ENCODE peak calls at places on chromosomes 16 and 17, in nine cellular contexts. One of them, this sample, is unnamed.

GRCh38 chr16:81313731-81314602 is 795 bp upstream of the GAN start:
- DNase-seq in AML-193: no peak
- DNase-seq in activated CD4-positive, alpha-beta T cell treated with anti-CD3 and anti-CD28 coated beads for 48 hours: no peak
- DNase-seq in dorsolateral prefrontal cortex: no peak
- DNase-seq in CD8-positive, alpha-beta T cell: no peak
- DNase-seq in NCI-H510A treated with DMSO at 0.1 percent for 48 hours: no peak
- DNase-seq in MM.1S: no peak
- DNase-seq in CD8-positive, alpha-beta memory T cell: no peak
- DNase-seq in GM19239: no peak
- DNase-seq in this sample: no peak

GRCh38 chr17:77393867-77394539 is 253.2 kb downstream of the SEC14L1 start:
- DNase-seq in AML-193: no peak
- DNase-seq in MM.1S: no peak
- DNase-seq in GM19239: no peak
- DNase-seq in CD8-positive, alpha-beta memory T cell: no peak
- DNase-seq in dorsolateral prefrontal cortex: no peak
- DNase-seq in activated CD4-positive, alpha-beta T cell treated with anti-CD3 and anti-CD28 coated beads for 48 hours: no peak
- DNase-seq in CD8-positive, alpha-beta T cell: no peak
- DNase-seq in NCI-H510A treated with DMSO at 0.1 percent for 48 hours: no peak
- DNase-seq in this sample: no peak

GRCh38 chr17:51056813-51057510 is 63.7 kb downstream of the SPAG9 start:
- DNase-seq in MM.1S: peak
- DNase-seq in dorsolateral prefrontal cortex: no peak
- DNase-seq in NCI-H510A treated with DMSO at 0.1 percent for 48 hours: peak
- DNase-seq in CD8-positive, alpha-beta memory T cell: peak
- DNase-seq in CD8-positive, alpha-beta T cell: no peak
- DNase-seq in AML-193: peak
- DNase-seq in GM19239: peak
- DNase-seq in activated CD4-positive, alpha-beta T cell treated with anti-CD3 and anti-CD28 coated beads for 48 hours: no peak
- DNase-seq in this sample: no peak

GRCh38 chr17:57976594-57976993 is 11.5 kb downstream of the VEZF1 start:
- DNase-seq in NCI-H510A treated with DMSO at 0.1 percent for 48 hours: no peak
- DNase-seq in AML-193: no peak
- DNase-seq in activated CD4-positive, alpha-beta T cell treated with anti-CD3 and anti-CD28 coated beads for 48 hours: no peak
- DNase-seq in CD8-positive, alpha-beta T cell: no peak
- DNase-seq in GM19239: no peak
- DNase-seq in MM.1S: no peak
- DNase-seq in dorsolateral prefrontal cortex: no peak
- DNase-seq in CD8-positive, alpha-beta memory T cell: no peak
- DNase-seq in this sample: no peak

GRCh38 chr17:15123593-15124590 is 141.2 kb downstream of the PMP22 start:
- DNase-seq in MM.1S: no peak
- DNase-seq in AML-193: no peak
- DNase-seq in activated CD4-positive, alpha-beta T cell treated with anti-CD3 and anti-CD28 coated beads for 48 hours: no peak
- DNase-seq in CD8-positive, alpha-beta memory T cell: no peak
- DNase-seq in NCI-H510A treated with DMSO at 0.1 percent for 48 hours: no peak
- DNase-seq in CD8-positive, alpha-beta T cell: no peak
- DNase-seq in dorsolateral prefrontal cortex: no peak
- DNase-seq in GM19239: no peak
- DNase-seq in this sample: no peak

GRCh38 chr16:1216296-1216619 is 8.8 kb downstream of the TPSG1 start:
- DNase-seq in NCI-H510A treated with DMSO at 0.1 percent for 48 hours: no peak
- DNase-seq in AML-193: no peak
- DNase-seq in MM.1S: no peak
- DNase-seq in activated CD4-positive, alpha-beta T cell treated with anti-CD3 and anti-CD28 coated beads for 48 hours: no peak
- DNase-seq in dorsolateral prefrontal cortex: no peak
- DNase-seq in CD8-positive, alpha-beta memory T cell: no peak
- DNase-seq in CD8-positive, alpha-beta T cell: no peak
- DNase-seq in GM19239: no peak
- DNase-seq in this sample: no peak

GRCh38 chr17:42050360-42051012 is at the start of gene C17orf113:
- DNase-seq in dorsolateral prefrontal cortex: peak
- DNase-seq in NCI-H510A treated with DMSO at 0.1 percent for 48 hours: peak
- DNase-seq in CD8-positive, alpha-beta memory T cell: peak
- DNase-seq in CD8-positive, alpha-beta T cell: peak
- DNase-seq in MM.1S: peak
- DNase-seq in GM19239: peak
- DNase-seq in activated CD4-positive, alpha-beta T cell treated with anti-CD3 and anti-CD28 coated beads for 48 hours: peak
- DNase-seq in AML-193: peak
- DNase-seq in this sample: no peak

GRCh38 chr16:49858200-49859129 is 2.6 kb upstream of the ZNF423 start:
- DNase-seq in NCI-H510A treated with DMSO at 0.1 percent for 48 hours: no peak
- DNase-seq in CD8-positive, alpha-beta memory T cell: no peak
- DNase-seq in MM.1S: no peak
- DNase-seq in AML-193: no peak
- DNase-seq in activated CD4-positive, alpha-beta T cell treated with anti-CD3 and anti-CD28 coated beads for 48 hours: peak
- DNase-seq in GM19239: no peak
- DNase-seq in CD8-positive, alpha-beta T cell: no peak
- DNase-seq in dorsolateral prefrontal cortex: no peak
- DNase-seq in this sample: no peak

GRCh38 chr17:63573634-63574033 is 23.4 kb downstream of the DCAF7 start:
- DNase-seq in AML-193: no peak
- DNase-seq in NCI-H510A treated with DMSO at 0.1 percent for 48 hours: no peak
- DNase-seq in CD8-positive, alpha-beta T cell: no peak
- DNase-seq in activated CD4-positive, alpha-beta T cell treated with anti-CD3 and anti-CD28 coated beads for 48 hours: no peak
- DNase-seq in dorsolateral prefrontal cortex: no peak
- DNase-seq in CD8-positive, alpha-beta memory T cell: no peak
- DNase-seq in GM19239: no peak
- DNase-seq in MM.1S: no peak
- DNase-seq in this sample: no peak

GRCh38 chr16:66359012-66359411 is 7.5 kb upstream of the CDH5 start:
- DNase-seq in dorsolateral prefrontal cortex: no peak
- DNase-seq in CD8-positive, alpha-beta T cell: no peak
- DNase-seq in NCI-H510A treated with DMSO at 0.1 percent for 48 hours: no peak
- DNase-seq in activated CD4-positive, alpha-beta T cell treated with anti-CD3 and anti-CD28 coated beads for 48 hours: no peak
- DNase-seq in CD8-positive, alpha-beta memory T cell: no peak
- DNase-seq in GM19239: no peak
- DNase-seq in AML-193: no peak
- DNase-seq in MM.1S: no peak
- DNase-seq in this sample: no peak

GRCh38 chr17:72588961-72589360 is 468.1 kb downstream of the SOX9 start:
- DNase-seq in AML-193: no peak
- DNase-seq in activated CD4-positive, alpha-beta T cell treated with anti-CD3 and anti-CD28 coated beads for 48 hours: peak
- DNase-seq in GM19239: no peak
- DNase-seq in dorsolateral prefrontal cortex: no peak
- DNase-seq in CD8-positive, alpha-beta memory T cell: no peak
- DNase-seq in CD8-positive, alpha-beta T cell: no peak
- DNase-seq in MM.1S: peak
- DNase-seq in NCI-H510A treated with DMSO at 0.1 percent for 48 hours: peak
- DNase-seq in this sample: no peak

GRCh38 chr16:65409505-65409904 is 287.6 kb upstream of the CDH11 start:
- DNase-seq in NCI-H510A treated with DMSO at 0.1 percent for 48 hours: no peak
- DNase-seq in AML-193: no peak
- DNase-seq in CD8-positive, alpha-beta T cell: no peak
- DNase-seq in dorsolateral prefrontal cortex: no peak
- DNase-seq in activated CD4-positive, alpha-beta T cell treated with anti-CD3 and anti-CD28 coated beads for 48 hours: no peak
- DNase-seq in CD8-positive, alpha-beta memory T cell: no peak
- DNase-seq in GM19239: no peak
- DNase-seq in MM.1S: no peak
- DNase-seq in this sample: no peak

GRCh38 chr17:6724009-6724408 is 10.8 kb upstream of the SLC13A5 start:
- DNase-seq in dorsolateral prefrontal cortex: no peak
- DNase-seq in GM19239: no peak
- DNase-seq in CD8-positive, alpha-beta memory T cell: no peak
- DNase-seq in CD8-positive, alpha-beta T cell: no peak
- DNase-seq in MM.1S: no peak
- DNase-seq in NCI-H510A treated with DMSO at 0.1 percent for 48 hours: no peak
- DNase-seq in activated CD4-positive, alpha-beta T cell treated with anti-CD3 and anti-CD28 coated beads for 48 hours: no peak
- DNase-seq in AML-193: no peak
- DNase-seq in this sample: no peak

GRCh38 chr17:27489045-27489715 is 32.9 kb downstream of the KSR1 start:
- DNase-seq in activated CD4-positive, alpha-beta T cell treated with anti-CD3 and anti-CD28 coated beads for 48 hours: no peak
- DNase-seq in CD8-positive, alpha-beta memory T cell: no peak
- DNase-seq in CD8-positive, alpha-beta T cell: no peak
- DNase-seq in NCI-H510A treated with DMSO at 0.1 percent for 48 hours: no peak
- DNase-seq in GM19239: no peak
- DNase-seq in AML-193: peak
- DNase-seq in MM.1S: no peak
- DNase-seq in dorsolateral prefrontal cortex: no peak
- DNase-seq in this sample: peak

GRCh38 chr17:43839670-43840101 is 6.7 kb upstream of the MPP3 start:
- DNase-seq in MM.1S: no peak
- DNase-seq in GM19239: no peak
- DNase-seq in NCI-H510A treated with DMSO at 0.1 percent for 48 hours: peak
- DNase-seq in dorsolateral prefrontal cortex: no peak
- DNase-seq in activated CD4-positive, alpha-beta T cell treated with anti-CD3 and anti-CD28 coated beads for 48 hours: no peak
- DNase-seq in AML-193: no peak
- DNase-seq in CD8-positive, alpha-beta memory T cell: no peak
- DNase-seq in CD8-positive, alpha-beta T cell: no peak
- DNase-seq in this sample: no peak

GRCh38 chr16:31453255-31454204 is 5.8 kb upstream of the ARMC5 start:
- DNase-seq in NCI-H510A treated with DMSO at 0.1 percent for 48 hours: no peak
- DNase-seq in MM.1S: no peak
- DNase-seq in activated CD4-positive, alpha-beta T cell treated with anti-CD3 and anti-CD28 coated beads for 48 hours: no peak
- DNase-seq in dorsolateral prefrontal cortex: no peak
- DNase-seq in GM19239: no peak
- DNase-seq in AML-193: no peak
- DNase-seq in CD8-positive, alpha-beta memory T cell: no peak
- DNase-seq in CD8-positive, alpha-beta T cell: no peak
- DNase-seq in this sample: peak

GRCh38 chr17:8462564-8462963 is 26.9 kb downstream of the NDEL1 start:
- DNase-seq in activated CD4-positive, alpha-beta T cell treated with anti-CD3 and anti-CD28 coated beads for 48 hours: no peak
- DNase-seq in GM19239: no peak
- DNase-seq in AML-193: no peak
- DNase-seq in CD8-positive, alpha-beta T cell: no peak
- DNase-seq in MM.1S: no peak
- DNase-seq in NCI-H510A treated with DMSO at 0.1 percent for 48 hours: no peak
- DNase-seq in CD8-positive, alpha-beta memory T cell: no peak
- DNase-seq in dorsolateral prefrontal cortex: no peak
- DNase-seq in this sample: no peak